ENCODE peak calls at places on chromosomes 2 and 18, in eight cellular contexts. D, G, H, W, A, I, N and Z are unnamed samples.

GRCh38 chr2:205273627-205274026 is 408.7 kb upstream of the NRP2 start:
- DNase-seq in D (no peak), G (no peak), H (peak), W (no peak), A (no peak), I (no peak), N (peak), Z (no peak)

GRCh38 chr2:118774458-118775133 is 72.9 kb downstream of the EN1 start:
- DNase-seq in D (peak), G (peak), H (peak), W (no peak), A (no peak), I (peak), N (peak), Z (peak)

GRCh38 chr2:4358855-4359254 is 655.5 kb downstream of the DCDC2C start:
- DNase-seq in D (no peak), G (no peak), H (no peak), W (no peak), A (no peak), I (no peak), N (no peak), Z (no peak)

GRCh38 chr2:105607920-105608504 is 136.7 kb upstream of the NCK2 start:
- DNase-seq in D (no peak), G (no peak), H (no peak), W (no peak), A (no peak), I (peak), N (no peak), Z (no peak)

GRCh38 chr2:205270689-205271088 is 411.6 kb upstream of the NRP2 start:
- DNase-seq in D (no peak), G (no peak), H (no peak), W (no peak), A (no peak), I (no peak), N (no peak), Z (no peak)

GRCh38 chr2:38748391-38748790 is 2.8 kb downstream of the SRSF7 start:
- DNase-seq in D (no peak), G (no peak), H (no peak), W (no peak), A (no peak), I (no peak), N (no peak), Z (no peak)

GRCh38 chr18:7642491-7642890 is 75.4 kb downstream of the PTPRM start:
- DNase-seq in D (no peak), G (no peak), H (no peak), W (no peak), A (no peak), I (no peak), N (no peak), Z (no peak)

GRCh38 chr2:177604291-177605065 is 211.9 kb downstream of the AGPS start:
- DNase-seq in D (peak), G (peak), H (peak), W (no peak), A (no peak), I (no peak), N (peak), Z (peak)

GRCh38 chr2:6865346-6866238 is at the start of gene CMPK2:
- DNase-seq in D (peak), G (peak), H (peak), W (peak), A (no peak), I (peak), N (no peak), Z (no peak)
- TF ChIP-seq CTCF in D (no peak), G (no peak), H (peak), W (no peak), A (no peak), I (no peak), N (no peak), Z (peak)

DNA sequence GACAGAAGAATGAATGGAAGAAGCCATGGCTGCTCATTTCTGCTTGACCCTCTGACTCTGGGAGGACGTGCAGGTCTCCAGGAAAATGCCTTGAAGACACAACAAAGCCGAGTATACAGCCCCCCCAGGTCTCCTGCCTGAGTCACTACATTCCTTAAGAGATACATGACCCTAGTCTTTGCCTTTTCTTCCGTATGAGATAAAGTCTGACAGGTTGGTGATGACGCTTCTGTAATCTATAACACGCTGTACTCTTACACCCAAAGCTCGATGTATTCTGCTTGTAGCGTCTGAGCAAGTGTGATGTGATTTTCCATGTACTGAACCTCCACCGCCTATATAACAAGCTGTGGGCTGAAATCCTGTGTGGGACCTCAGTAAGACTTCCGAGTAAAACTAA is 77.3 kb downstream of the KCTD1 start:
- DNase-seq in D (no peak), G (peak), H (no peak), W (no peak), A (no peak), I (no peak), N (no peak), Z (peak)
- H3K4me3 ChIP-seq in D (no peak), G (no peak), H (no peak), W (no peak), A (no peak), I (no peak), N (no peak), Z (no peak)

GRCh38 chr2:64636105-64636873 is 17.4 kb downstream of the SERTAD2 start:
- DNase-seq in D (no peak), G (no peak), H (no peak), W (no peak), A (peak), I (no peak), N (peak), Z (no peak)
- TF ChIP-seq CTCF in D (no peak), G (no peak), H (no peak), W (no peak), A (no peak), I (no peak), N (no peak), Z (no peak)

GRCh38 chr2:68776124-68776523 is 41.5 kb downstream of the ARHGAP25 start:
- DNase-seq in D (no peak), G (no peak), H (no peak), W (no peak), A (no peak), I (no peak), N (no peak), Z (no peak)
- H3K4me3 ChIP-seq in D (no peak), G (no peak), H (no peak), W (no peak), A (no peak), I (no peak), N (no peak), Z (no peak)

GRCh38 chr2:231931481-231931915 is 5.3 kb upstream of the NPPC start:
- DNase-seq in D (no peak), G (no peak), H (no peak), W (no peak), A (peak), I (no peak), N (no peak), Z (no peak)

GRCh38 chr2:231930601-231931281 is 4.5 kb upstream of the NPPC start:
- DNase-seq in D (no peak), G (no peak), H (no peak), W (no peak), A (peak), I (no peak), N (no peak), Z (no peak)

GRCh38 chr2:231928481-231928880 is 2.3 kb upstream of the NPPC start:
- DNase-seq in D (peak), G (no peak), H (no peak), W (no peak), A (peak), I (no peak), N (no peak), Z (no peak)

GRCh38 chr2:231928901-231929725 is 2.9 kb upstream of the NPPC start:
- DNase-seq in D (no peak), G (no peak), H (no peak), W (no peak), A (peak), I (no peak), N (no peak), Z (no peak)

DNA sequence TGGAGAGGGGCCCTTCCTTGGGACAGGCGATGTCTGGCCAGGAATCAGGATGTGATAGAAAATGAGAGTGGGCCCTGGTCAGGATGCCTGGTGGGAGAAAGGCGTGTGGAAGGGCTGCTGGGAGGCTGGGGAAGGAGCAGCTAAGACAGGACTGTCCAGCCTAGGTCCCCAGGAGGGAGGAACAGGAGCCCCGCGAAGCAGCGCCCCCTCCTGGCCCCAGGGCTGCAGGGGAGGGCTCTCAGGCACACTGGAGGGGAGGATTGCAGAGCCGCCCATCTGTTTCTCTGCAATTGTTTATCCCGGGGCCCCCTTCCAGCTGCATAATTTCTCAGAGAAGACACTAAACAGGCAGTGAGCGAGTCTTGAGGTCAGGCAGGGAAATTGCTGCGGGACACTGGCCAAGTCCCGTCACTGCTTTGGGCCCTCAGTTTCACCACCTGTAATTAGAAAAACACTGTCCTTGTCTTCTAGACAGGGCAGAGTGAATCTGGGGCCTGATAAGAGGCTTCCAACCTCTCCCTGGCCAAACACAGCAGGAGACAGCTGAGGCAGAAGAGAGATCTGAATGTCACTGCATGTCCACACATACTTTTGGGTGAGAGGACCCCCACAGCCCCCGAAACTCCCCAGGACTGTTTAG is 3.9 kb upstream of the NPPC start:
- DNase-seq in D (peak), G (peak), H (peak), W (no peak), A (peak), I (no peak), N (no peak), Z (no peak)
- TF ChIP-seq CTCF in D (peak), G (peak), H (peak), W (no peak), A (no peak), I (no peak), N (peak), Z (peak)

GRCh38 chr2:236169151-236169721 is 1.1 kb upstream of the GBX2 start:
- DNase-seq in D (peak), G (no peak), H (no peak), W (no peak), A (no peak), I (no peak), N (no peak), Z (no peak)

GRCh38 chr2:236166157-236166780 is 1.9 kb downstream of the GBX2 start:
- DNase-seq in D (peak), G (no peak), H (no peak), W (no peak), A (no peak), I (no peak), N (no peak), Z (no peak)

GRCh38 chr2:236168110-236169067 is at the start of gene GBX2:
- DNase-seq in D (peak), G (peak), H (peak), W (no peak), A (no peak), I (no peak), N (peak), Z (peak)

GRCh38 chr2:236166781-236167296 is 1.3 kb downstream of the GBX2 start:
- DNase-seq in D (peak), G (no peak), H (no peak), W (no peak), A (no peak), I (no peak), N (no peak), Z (no peak)

GRCh38 chr2:236167297-236168109 is 683 bp downstream of the GBX2 start:
- DNase-seq in D (peak), G (peak), H (peak), W (no peak), A (no peak), I (no peak), N (no peak), Z (no peak)
- H3K4me3 ChIP-seq in D (peak), G (peak), H (peak), W (peak), A (peak), I (no peak), N (peak), Z (peak)